ENCODE peak calls at places on chromosomes 7 and 10, in eight cellular contexts. T is uterus, W is caudate nucleus, A is immature natural killer cell, U is fibroblast of the conjunctiva, C is occipital lobe, L is upper lobe of right lung, I is A549. B is an unnamed sample.

GRCh38 chr10:110498087-110498981 is 627 bp downstream of the DUSP5 start:
- DNase-seq in T (peak; percentile 45), W (peak; percentile 60), A (peak; percentile 72), U (no peak), C (no peak), L (peak; percentile 84), I (no peak), B (peak; percentile 35)

GRCh38 chr7:153641202-153641601 is 411.0 kb upstream of the DPP6 start:
- DNase-seq in T (peak; percentile 82), W (no peak), A (no peak), U (no peak), C (no peak), L (no peak), I (no peak), B (no peak)

GRCh38 chr7:23472046-23472445 is 1.8 kb upstream of the IGF2BP3 start:
- DNase-seq in T (no peak), W (no peak), A (no peak), U (no peak), C (no peak), L (no peak), I (no peak), B (no peak)

GRCh38 chr10:88390041-88390440 is 193.1 kb downstream of the RNLS start:
- DNase-seq in T (no peak), W (no peak), A (no peak), U (no peak), C (no peak), L (no peak), I (no peak), B (no peak)

GRCh38 chr10:88996927-88997326 is 6.3 kb downstream of the FAS start:
- DNase-seq in T (no peak), W (no peak), A (no peak), U (no peak), C (no peak), L (no peak), I (no peak), B (no peak)

GRCh38 chr7:43569424-43569823 is 13.5 kb upstream of the STK17A start:
- DNase-seq in T (no peak), W (no peak), A (no peak), U (peak; percentile 23), C (no peak), L (no peak), I (no peak), B (no peak)

GRCh38 chr7:149291036-149291835 is 29.2 kb downstream of the ZNF783 start:
- DNase-seq in T (no peak), W (no peak), A (peak; percentile 31), U (no peak), C (no peak), L (peak; percentile 56), I (no peak), B (no peak)

GRCh38 chr10:133391761-133392518 is 2.0 kb upstream of the MTG1 start:
- DNase-seq in T (no peak), W (no peak), A (no peak), U (no peak), C (no peak), L (peak; percentile 48), I (no peak), B (no peak)

GRCh38 chr10:80493482-80494021 is 39.4 kb downstream of the TSPAN14 start:
- DNase-seq in T (no peak), W (no peak), A (no peak), U (peak; percentile 94), C (no peak), L (peak; percentile 4), I (no peak), B (no peak)

GRCh38 chr7:106058925-106059324 is 53.2 kb downstream of the SYPL1 start:
- DNase-seq in T (no peak), W (no peak), A (no peak), U (no peak), C (no peak), L (no peak), I (no peak), B (no peak)

B was measured in T-helper 22 cell.